ENCODE peak calls at places on chromosomes 3 and 15, in ten cellular contexts. O is activated naive CD8-positive, alpha-beta T cell treated with anti-CD3 and anti-CD28 coated beads, Interleukin-2, amount 50 U/mL, for 24 hours; X is IMR-90; Z is NT2/D1; M is AG09309; T is anterior cingulate cortex; G is type B pancreatic cell; R is stimulated activated CD4-positive, alpha-beta T cell treated with anti-CD3 and anti-CD28 coated beads, Interleukin-12 subunit alpha, Interleukin-12 subunit beta, amount 100 ng/mL, for 24 hours; Q is SW480; J is GM12864. P is an unnamed sample.

GRCh38 chr15:95604634-95605036 is 725.9 kb upstream of the NR2F2 start:
- DNase-seq in Q (no peak), T (no peak), X (peak), J (no peak), Z (no peak), G (no peak), R (no peak), O (no peak), M (peak), P (no peak)

GRCh38 chr15:70120954-70121655 is 23.4 kb upstream of the TLE3 start:
- DNase-seq in Q (no peak), T (no peak), X (no peak), M (no peak), J (no peak), O (no peak), G (no peak), Z (no peak), R (no peak), P (no peak)

GRCh38 chr3:11717301-11717700 is 73.6 kb upstream of the VGLL4 start:
- DNase-seq in J (no peak), G (no peak), X (peak), Z (no peak), R (no peak), O (no peak), M (no peak), T (no peak), Q (no peak), P (no peak)

GRCh38 chr15:96298217-96298616 is 32.3 kb upstream of the NR2F2 start:
- DNase-seq in J (no peak), X (no peak), G (no peak), O (no peak), R (no peak), T (no peak), Z (no peak), Q (no peak), M (no peak), P (no peak)

GRCh38 chr3:122982202-122983185 is 45.1 kb downstream of the SEMA5B start:
- DNase-seq in O (no peak), Z (no peak), R (no peak), J (no peak), M (no peak), G (no peak), X (no peak), T (no peak), Q (no peak), P (no peak)

GRCh38 chr3:155391583-155391982 is 98.1 kb upstream of the STRIT1 start:
- DNase-seq in O (no peak), M (peak), Q (peak), X (peak), R (no peak), T (no peak), Z (no peak), J (no peak), G (no peak), P (no peak)

GRCh38 chr3:186414735-186415419 is 52.8 kb upstream of the DGKG start:
- DNase-seq in G (no peak), M (peak), O (no peak), J (no peak), R (no peak), Z (no peak), X (peak), T (no peak), Q (no peak), P (no peak)

GRCh38 chr15:65392368-65392767 is 14.6 kb upstream of the IGDCC3 start:
- DNase-seq in Z (no peak), Q (no peak), O (no peak), X (no peak), R (no peak), J (no peak), T (no peak), M (no peak), G (no peak), P (no peak)

GRCh38 chr15:70584838-70585706 is 178.3 kb downstream of the UACA start:
- DNase-seq in T (no peak), J (no peak), Z (no peak), G (peak), M (no peak), Q (peak), O (peak), R (peak), X (peak), P (no peak)

GRCh38 chr3:181358060-181358459 is 353.7 kb upstream of the SOX2 start:
- DNase-seq in J (no peak), O (no peak), X (no peak), G (no peak), Q (no peak), Z (no peak), T (no peak), R (no peak), M (no peak), P (no peak)

GRCh38 chr3:66186545-66186944 is 34.3 kb upstream of the SLC25A26 start:
- DNase-seq in Z (no peak), J (no peak), O (no peak), X (no peak), M (no peak), G (no peak), Q (no peak), R (no peak), T (no peak), P (no peak)

GRCh38 chr3:66656608-66657007 is 155.8 kb upstream of the LRIG1 start:
- DNase-seq in J (no peak), G (no peak), X (no peak), O (no peak), M (no peak), T (no peak), Z (no peak), Q (no peak), R (no peak), P (no peak)

P was measured in amygdala.